ENCODE peak calls at places on chromosomes 13 and 19, in eight cellular contexts. H is A673, F is IMR-90, W is prostate gland, Q is GM23248, Y is breast epithelium, D is SJSA1, P is heart left ventricle. B is an unnamed sample.

GRCh38 chr19:37251308-37252229 is 33.6 kb downstream of the ZNF383 start:
- DNase-seq in F (peak; percentile 97), D (no peak), H (peak; percentile 92), Q (peak; percentile 98), W (peak; percentile 75), P (peak; percentile 92), Y (peak; percentile 89), B (peak; percentile 94)

GRCh38 chr19:40365613-40366401 is 17.3 kb downstream of the PLD3 start:
- DNase-seq in Y (no peak), P (peak; percentile 52), H (peak; percentile 86), F (peak; percentile 71), W (peak; percentile 64), Q (peak; percentile 16), D (peak; percentile 70), B (peak; percentile 51)

GRCh38 chr19:27779953-27780352 is 1433.0 kb downstream of the UQCRFS1 start:
- DNase-seq in Y (no peak), P (no peak), D (no peak), W (no peak), Q (no peak), F (no peak), H (no peak), B (no peak)

GRCh38 chr13:43232866-43233265 is 209.5 kb downstream of the DNAJC15 start:
- DNase-seq in F (peak; percentile 77), P (no peak), Y (no peak), W (no peak), H (no peak), Q (peak; percentile 62), D (no peak), B (no peak)

GRCh38 chr19:42325896-42326771 is 699 bp downstream of the MEGF8 start:
- DNase-seq in D (no peak), H (no peak), P (no peak), F (no peak), Y (no peak), Q (peak; percentile 51), W (no peak), B (no peak)

GRCh38 chr19:29484876-29485275 is 40.9 kb upstream of the VSTM2B start:
- DNase-seq in F (no peak), W (no peak), Q (no peak), Y (no peak), D (peak; percentile 22), H (no peak), P (no peak), B (no peak)

GRCh38 chr13:24228852-24229458 is 68.4 kb downstream of the SPATA13 start:
- DNase-seq in D (no peak), Y (no peak), H (peak; percentile 76), P (peak; percentile 33), F (peak; percentile 81), Q (peak; percentile 79), W (no peak), B (peak; percentile 44)

GRCh38 chr13:28059214-28059613 is 41.2 kb downstream of the FLT3 start:
- DNase-seq in P (no peak), W (no peak), D (no peak), H (peak; percentile 31), Q (peak; percentile 45), Y (no peak), F (peak; percentile 15), B (no peak)

GRCh38 chr19:29372921-29373797 is 152.6 kb upstream of the VSTM2B start:
- DNase-seq in F (no peak), P (no peak), Q (no peak), W (peak; percentile 2), D (peak; percentile 24), Y (no peak), H (no peak), B (no peak)

DNA sequence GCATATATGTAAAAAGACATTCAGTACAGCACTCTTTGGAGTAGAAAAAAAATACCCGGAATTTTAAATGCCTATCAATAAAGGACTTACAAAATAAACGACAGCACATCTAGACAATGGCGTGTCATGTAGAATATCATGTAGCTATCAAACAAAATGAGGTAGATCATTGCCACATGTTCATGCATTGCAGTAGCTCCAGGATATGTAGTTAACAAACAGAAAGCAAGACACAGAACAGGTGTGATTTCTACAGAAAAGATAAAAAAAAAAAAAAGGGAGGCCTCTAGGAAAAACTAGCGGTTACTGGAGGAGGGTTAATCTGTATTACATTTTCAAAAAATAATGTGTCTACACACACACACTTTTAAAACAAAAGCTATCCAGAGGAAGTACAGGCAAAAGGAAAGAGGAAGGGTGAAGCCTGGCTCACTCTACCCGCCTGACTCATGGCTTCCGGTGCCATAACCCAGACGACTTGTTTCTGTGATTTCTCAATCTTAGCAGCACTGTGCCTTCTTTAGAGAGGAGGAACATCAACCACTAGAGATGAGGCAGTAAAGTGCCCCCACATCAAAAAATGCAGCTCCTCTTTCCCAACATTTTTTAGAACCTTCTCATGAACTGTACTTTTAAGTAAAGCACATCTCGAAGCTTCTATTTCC is 6.9 kb downstream of the KCTD12 start:
- DNase-seq in D (no peak), P (peak; percentile 71), Y (no peak), F (peak; percentile 70), H (peak; percentile 78), W (peak; percentile 8), Q (peak; percentile 94), B (peak; percentile 60)
- H3K4me1 ChIP-seq in D (no peaks in the 10 kb centered on the region), P (peaks cover 27% of the 10 kb centered on the region), Y (no peaks in the 10 kb centered on the region), F (peaks cover 5% of the 10 kb centered on the region), H (peaks cover 6% of the 10 kb centered on the region), W (no peaks in the 10 kb centered on the region), Q (peaks cover 60% of the 10 kb centered on the region), B (peaks cover 35% of the 10 kb centered on the region)

GRCh38 chr19:18537431-18537830 is 5.9 kb downstream of the FKBP8 start:
- DNase-seq in D (no peak), W (no peak), H (no peak), P (no peak), F (no peak), Q (no peak), Y (no peak), B (no peak)
- H3K36me3 ChIP-seq in D (peaks cover 60% of the 10 kb centered on the region), W (peaks cover 13% of the 10 kb centered on the region), H (peaks cover 64% of the 10 kb centered on the region), P (peaks cover under 1% of the 10 kb centered on the region), F (peaks cover 61% of the 10 kb centered on the region), Q (peaks cover 3% of the 10 kb centered on the region), Y (peaks cover 14% of the 10 kb centered on the region), B (peaks cover 11% of the 10 kb centered on the region)

GRCh38 chr19:6778386-6778785 is 5.9 kb downstream of the VAV1 start:
- DNase-seq in W (no peak), F (no peak), Q (no peak), Y (no peak), H (no peak), D (no peak), P (no peak), B (no peak)
- H3K4me1 ChIP-seq in W (no peaks in the 10 kb centered on the region), F (no peaks in the 10 kb centered on the region), Q (no peaks in the 10 kb centered on the region), Y (no peaks in the 10 kb centered on the region), H (peaks cover 42% of the 10 kb centered on the region), D (no peaks in the 10 kb centered on the region), P (no peaks in the 10 kb centered on the region), B (peaks cover 5% of the 10 kb centered on the region)

GRCh38 chr19:49999371-50000010 is 25.7 kb downstream of the VRK3 start:
- DNase-seq in P (no peak), H (no peak), Q (peak; percentile 19), W (no peak), Y (no peak), D (no peak), F (no peak), B (no peak)

GRCh38 chr19:50000038-50000890 is 24.9 kb downstream of the VRK3 start:
- DNase-seq in P (no peak), F (no peak), D (no peak), Y (no peak), W (no peak), H (no peak), Q (no peak), B (no peak)

GRCh38 chr19:50001158-50001557 is 24.0 kb downstream of the VRK3 start:
- DNase-seq in W (no peak), P (no peak), Y (no peak), H (no peak), Q (no peak), F (no peak), D (no peak), B (no peak)

GRCh38 chr19:50001775-50002174 is 23.4 kb downstream of the VRK3 start:
- DNase-seq in H (no peak), F (no peak), W (no peak), Y (no peak), Q (no peak), D (no peak), P (no peak), B (no peak)

DNA sequence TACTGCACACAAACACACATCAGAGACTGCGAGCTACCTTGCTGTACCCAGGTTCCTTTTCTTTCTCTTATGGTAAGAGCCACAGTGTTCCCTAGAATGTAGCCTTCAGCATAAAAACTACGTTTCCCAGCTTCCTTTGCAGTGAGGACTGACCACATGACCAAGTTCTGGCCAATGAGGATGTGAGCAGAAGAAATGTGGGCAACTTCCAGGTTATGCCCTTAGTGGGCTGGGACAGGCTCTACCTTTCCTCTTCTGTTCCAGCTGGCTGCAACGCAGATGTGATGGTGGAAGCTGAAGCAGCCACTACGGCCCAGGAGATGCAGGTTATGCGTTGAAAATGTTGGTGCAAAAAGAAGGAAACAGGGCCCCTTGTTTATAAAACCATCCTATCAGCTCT is 27.5 kb downstream of the VRK3 start:
- DNase-seq in H (peak; percentile 41), P (no peak), D (no peak), W (no peak), F (peak; percentile 13), Q (peak; percentile 43), Y (no peak), B (no peak)
- H3K36me3 ChIP-seq in H (peaks cover 24% of the 10 kb centered on the region), P (peaks cover 3% of the 10 kb centered on the region), D (peaks cover 73% of the 10 kb centered on the region), W (peaks cover 28% of the 10 kb centered on the region), F (peaks cover 76% of the 10 kb centered on the region), Q (peaks cover 19% of the 10 kb centered on the region), Y (peaks cover 17% of the 10 kb centered on the region), B (peaks cover 3% of the 10 kb centered on the region)

GRCh38 chr19:54484451-54484850 is 11.4 kb upstream of the CDC42EP5 start:
- DNase-seq in P (no peak), W (no peak), D (no peak), Y (no peak), Q (no peak), H (no peak), F (no peak), B (no peak)
- H3K4me1 ChIP-seq in P (no peaks in the 10 kb centered on the region), W (no peaks in the 10 kb centered on the region), D (no peaks in the 10 kb centered on the region), Y (no peaks in the 10 kb centered on the region), Q (no peaks in the 10 kb centered on the region), H (no peaks in the 10 kb centered on the region), F (no peaks in the 10 kb centered on the region), B (peaks cover 26% of the 10 kb centered on the region)

GRCh38 chr19:45046355-45046754 is 7.5 kb downstream of the CLASRP start:
- DNase-seq in D (no peak), P (no peak), W (no peak), F (no peak), Q (no peak), Y (no peak), H (no peak), B (no peak)
- H3K36me3 ChIP-seq in D (peaks cover 64% of the 10 kb centered on the region), P (no peaks in the 10 kb centered on the region), W (no peaks in the 10 kb centered on the region), F (peaks cover 40% of the 10 kb centered on the region), Q (peaks cover 11% of the 10 kb centered on the region), Y (no peaks in the 10 kb centered on the region), H (peaks cover 45% of the 10 kb centered on the region), B (peaks cover 55% of the 10 kb centered on the region)

B was measured in heart right ventricle.